ENCODE peak calls at places on chromosomes 3 and 15, in six cellular contexts. One of them, this sample, is unnamed.

GRCh38 chr3:190058486-190059241 is 62.0 kb downstream of the P3H2 start:
- DNase-seq in heart left ventricle: no peak
- DNase-seq in sigmoid colon: no peak
- DNase-seq in A549: no peak
- DNase-seq in spleen: no peak
- DNase-seq in ovary: no peak
- DNase-seq in this sample: no peak

GRCh38 chr15:57510647-57511046 is 81.1 kb upstream of the MYZAP start:
- DNase-seq in heart left ventricle: peak; percentile 71
- DNase-seq in sigmoid colon: no peak
- DNase-seq in A549: no peak
- DNase-seq in spleen: no peak
- DNase-seq in ovary: no peak
- DNase-seq in this sample: peak; percentile 93

GRCh38 chr3:140363801-140364200 is 314.1 kb upstream of the TRIM42 start:
- DNase-seq in heart left ventricle: peak; percentile 34
- DNase-seq in sigmoid colon: no peak
- DNase-seq in A549: no peak
- DNase-seq in spleen: no peak
- DNase-seq in ovary: peak; percentile 38
- DNase-seq in this sample: peak; percentile 28

GRCh38 chr3:22582291-22582690 is 620.8 kb upstream of the UBE2E2 start:
- DNase-seq in heart left ventricle: no peak
- DNase-seq in sigmoid colon: no peak
- DNase-seq in A549: no peak
- DNase-seq in spleen: no peak
- DNase-seq in ovary: no peak
- DNase-seq in this sample: no peak

GRCh38 chr3:85586018-85586417 is 627.2 kb downstream of the CADM2 start:
- DNase-seq in heart left ventricle: no peak
- DNase-seq in sigmoid colon: no peak
- DNase-seq in A549: no peak
- DNase-seq in spleen: no peak
- DNase-seq in ovary: no peak
- DNase-seq in this sample: no peak

GRCh38 chr15:47674576-47675232 is 42.6 kb upstream of the SEMA6D start:
- DNase-seq in heart left ventricle: no peak
- DNase-seq in sigmoid colon: no peak
- DNase-seq in A549: no peak
- DNase-seq in spleen: no peak
- DNase-seq in ovary: no peak
- DNase-seq in this sample: no peak

GRCh38 chr15:44092221-44092620 is 102.8 kb downstream of the FRMD5 start:
- DNase-seq in heart left ventricle: no peak
- DNase-seq in sigmoid colon: no peak
- DNase-seq in A549: no peak
- DNase-seq in spleen: no peak
- DNase-seq in ovary: no peak
- DNase-seq in this sample: no peak

GRCh38 chr3:134652409-134652831 is 1.6 kb upstream of the KY start:
- DNase-seq in heart left ventricle: no peak
- DNase-seq in sigmoid colon: no peak
- DNase-seq in A549: no peak
- DNase-seq in spleen: no peak
- DNase-seq in ovary: no peak
- DNase-seq in this sample: no peak

GRCh38 chr3:195258449-195259145 is 12.4 kb downstream of the XXYLT1 start:
- DNase-seq in heart left ventricle: no peak
- DNase-seq in sigmoid colon: peak; percentile 76
- DNase-seq in A549: no peak
- DNase-seq in spleen: peak; percentile 72
- DNase-seq in ovary: no peak
- DNase-seq in this sample: no peak

DNA sequence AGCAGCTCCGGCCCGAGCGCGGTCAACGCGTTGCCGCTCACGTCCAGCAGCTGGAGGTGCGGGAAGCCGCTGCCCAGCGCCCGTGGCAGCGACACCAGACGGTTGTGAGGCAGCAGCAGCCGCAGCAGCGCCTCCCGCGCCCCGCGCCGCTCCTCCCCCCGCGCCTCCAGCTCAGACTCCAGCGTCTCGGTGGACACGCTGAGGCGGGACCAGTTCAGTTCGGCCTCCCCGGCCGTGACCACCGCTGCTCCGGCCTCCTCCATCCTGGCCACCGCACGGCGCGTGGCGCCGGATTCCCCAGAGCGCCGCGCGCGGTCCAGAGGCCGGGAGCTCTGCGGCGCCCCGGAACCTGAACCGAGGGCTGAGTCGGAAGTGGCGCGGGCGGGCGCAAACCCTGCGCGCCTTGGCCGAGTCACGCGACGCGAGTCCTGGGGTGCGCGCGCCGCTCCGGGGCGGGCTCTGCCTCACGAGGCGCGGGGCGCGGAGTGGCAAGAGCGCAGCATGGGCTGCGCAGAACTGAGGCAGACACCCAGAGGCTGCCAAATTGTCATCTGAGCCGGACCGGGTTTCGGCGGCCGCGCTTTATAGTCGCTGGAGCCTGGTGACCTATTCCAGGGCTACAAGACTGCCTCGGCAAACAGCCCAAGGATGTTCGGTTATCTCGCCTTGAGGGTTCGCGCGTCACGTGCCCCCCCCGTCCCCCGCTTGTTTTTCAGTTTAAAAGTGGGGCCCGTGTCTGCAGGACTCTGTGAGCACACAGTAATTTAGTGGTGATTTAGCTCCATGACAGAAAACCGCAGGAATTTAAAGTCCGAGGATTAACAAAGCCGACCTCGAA is at the start of gene LRRC58:
- DNase-seq in heart left ventricle: peak; percentile 89
- DNase-seq in sigmoid colon: peak; percentile 95
- DNase-seq in A549: peak; percentile 82
- DNase-seq in spleen: peak; percentile 98
- DNase-seq in ovary: peak; percentile 91
- DNase-seq in this sample: peak; percentile 92
- TF ChIP-seq CTCF in heart left ventricle: no peak
- TF ChIP-seq CTCF in sigmoid colon: no peak
- TF ChIP-seq CTCF in A549: peak; percentile 35
- TF ChIP-seq CTCF in spleen: no peak
- TF ChIP-seq CTCF in ovary: no peak
- TF ChIP-seq CTCF in this sample: peak; percentile 35

GRCh38 chr3:33277193-33277882 is at the start of gene FBXL2:
- DNase-seq in heart left ventricle: peak; percentile 64
- DNase-seq in sigmoid colon: peak; percentile 72
- DNase-seq in A549: peak; percentile 74
- DNase-seq in spleen: peak; percentile 76
- DNase-seq in ovary: peak; percentile 45
- DNase-seq in this sample: peak; percentile 74
- TF ChIP-seq POLR2A in heart left ventricle: no peak
- TF ChIP-seq POLR2A in sigmoid colon: no peak
- TF ChIP-seq POLR2A in A549: peak; percentile 76
- TF ChIP-seq POLR2A in spleen: no peak
- TF ChIP-seq POLR2A in ovary: no peak
- TF ChIP-seq POLR2A in this sample: peak; percentile 51

DNA sequence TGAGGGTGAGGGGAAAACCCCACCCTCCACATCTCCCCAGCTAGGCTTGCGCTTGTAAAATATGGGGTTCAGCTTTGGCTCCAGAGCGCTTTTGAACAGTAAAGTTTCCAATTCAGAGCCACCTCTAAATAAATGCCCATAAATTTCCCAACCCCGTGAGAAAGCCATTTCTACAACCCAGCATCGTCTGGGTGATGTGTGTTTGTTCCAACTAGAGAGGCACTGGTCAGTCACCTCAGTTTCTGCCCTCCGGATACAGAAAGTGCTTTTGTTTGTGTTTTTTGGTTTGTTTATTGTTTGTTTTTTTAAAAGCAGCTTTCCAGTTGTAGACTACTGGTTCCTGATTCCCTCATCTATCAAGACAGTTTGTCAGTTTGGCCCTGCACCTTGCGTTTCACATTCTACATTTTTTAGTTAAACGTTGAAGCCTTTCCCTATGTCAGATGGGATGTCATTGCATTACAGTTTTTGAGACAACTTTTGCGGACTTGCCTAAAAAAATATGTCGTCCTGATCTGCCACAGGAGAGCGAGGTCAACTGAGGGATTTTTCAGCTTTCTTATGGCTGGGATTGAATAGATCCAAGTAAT is 15.0 kb upstream of the SOX2 start:
- DNase-seq in heart left ventricle: no peak
- DNase-seq in sigmoid colon: no peak
- DNase-seq in A549: no peak
- DNase-seq in spleen: no peak
- DNase-seq in ovary: no peak
- DNase-seq in this sample: no peak
- H3K4me3 ChIP-seq in heart left ventricle: peak overlapping the region; percentile 45
- H3K4me3 ChIP-seq in sigmoid colon: no peak overlapping the region
- H3K4me3 ChIP-seq in A549: no peak overlapping the region
- H3K4me3 ChIP-seq in spleen: no peak overlapping the region
- H3K4me3 ChIP-seq in ovary: no peak overlapping the region
- H3K4me3 ChIP-seq in this sample: no peak overlapping the region

DNA sequence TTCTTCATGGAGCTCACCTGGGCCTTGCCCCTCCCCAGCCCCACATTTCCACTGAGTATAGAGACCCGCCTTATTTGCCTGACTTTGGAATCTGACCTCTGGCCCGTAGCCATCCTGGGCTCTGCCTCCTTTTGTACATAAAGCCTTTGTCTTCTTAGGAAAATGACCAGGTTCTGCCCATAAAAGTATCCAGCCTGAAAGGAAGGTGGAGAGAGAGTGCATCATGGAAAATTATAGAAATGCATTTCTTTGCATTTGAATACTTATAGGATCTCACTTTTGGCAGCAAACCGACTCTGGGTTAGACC is 3.6 kb upstream of the SH2D7 start:
- DNase-seq in heart left ventricle: no peak
- DNase-seq in sigmoid colon: peak; percentile 30
- DNase-seq in A549: no peak
- DNase-seq in spleen: no peak
- DNase-seq in ovary: no peak
- DNase-seq in this sample: peak; percentile 47
- TF ChIP-seq CTCF in heart left ventricle: no peak
- TF ChIP-seq CTCF in sigmoid colon: no peak
- TF ChIP-seq CTCF in A549: no peak
- TF ChIP-seq CTCF in spleen: no peak
- TF ChIP-seq CTCF in ovary: no peak
- TF ChIP-seq CTCF in this sample: no peak

DNA sequence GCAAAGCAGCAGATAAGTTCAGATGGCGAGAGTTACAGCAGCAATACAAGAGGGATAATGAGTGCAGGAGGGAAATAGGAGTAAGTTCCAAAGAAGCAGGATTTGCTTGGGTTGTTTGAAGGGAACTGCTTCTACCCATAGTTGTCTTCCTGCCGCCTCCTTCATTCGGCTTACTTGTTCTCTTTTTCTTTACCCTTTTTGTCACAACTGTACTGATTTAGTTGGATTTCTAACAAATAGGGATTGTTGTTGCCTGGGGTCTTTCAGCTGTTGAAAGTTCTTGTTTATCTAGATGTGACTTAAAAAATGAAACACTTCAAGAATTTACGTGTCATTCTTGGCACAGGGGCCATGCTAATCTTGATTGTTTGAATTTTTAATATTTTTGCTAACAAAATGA is 25.9 kb downstream of the MORF4L1 start:
- DNase-seq in heart left ventricle: no peak
- DNase-seq in sigmoid colon: no peak
- DNase-seq in A549: no peak
- DNase-seq in spleen: no peak
- DNase-seq in ovary: no peak
- DNase-seq in this sample: no peak
- TF ChIP-seq POLR2A in heart left ventricle: no peak
- TF ChIP-seq POLR2A in sigmoid colon: no peak
- TF ChIP-seq POLR2A in A549: no peak
- TF ChIP-seq POLR2A in spleen: no peak
- TF ChIP-seq POLR2A in ovary: no peak
- TF ChIP-seq POLR2A in this sample: no peak